ENCODE peak calls at places on chromosomes 11 and 22, in eight cellular contexts. G is stimulated activated CD4-positive, alpha-beta T cell treated with anti-CD3 and anti-CD28 coated beads, Interleukin-15, amount 100 ng/mL, for 1 hour; A is aorta; V is hippocampal formation; C is endothelial cell; T is epithelial cell of proximal tubule; H is activated T-helper 9 cell treated with anti-CD3 and anti-CD28 coated beads, Interleukin-2, amount 50 U/mL, for 16 hours; O is NCI-H2171. S is an unnamed sample.

GRCh38 chr11:2745511-2745910 is 45.7 kb upstream of the KCNQ1OT1 start:
- DNase-seq in O (no peak), A (peak; percentile 23), T (no peak), H (no peak), G (no peak), C (no peak), V (no peak), S (no peak)

GRCh38 chr22:46803031-46803880 is 40.8 kb downstream of the TBC1D22A start:
- DNase-seq in H (peak; percentile 57), A (no peak), C (peak; percentile 63), G (peak; percentile 53), V (no peak), T (no peak), O (peak; percentile 4), S (peak; percentile 73)

GRCh38 chr11:83544871-83545270 is 258.7 kb upstream of the CCDC90B start:
- DNase-seq in V (no peak), A (no peak), H (no peak), C (no peak), G (no peak), O (no peak), T (no peak), S (no peak)

GRCh38 chr11:97259884-97260283 is 870.1 kb downstream of the JRKL start:
- DNase-seq in A (no peak), T (no peak), V (no peak), O (no peak), C (no peak), H (no peak), G (no peak), S (no peak)

GRCh38 chr11:129280027-129280811 is 88.1 kb upstream of the ARHGAP32 start:
- DNase-seq in C (no peak), G (peak; percentile 10), O (no peak), A (no peak), V (no peak), T (no peak), H (peak; percentile 2), S (peak; percentile 28)

GRCh38 chr22:35918466-35918865 is 110.2 kb downstream of the RBFOX2 start:
- DNase-seq in H (no peak), G (no peak), O (no peak), A (no peak), C (no peak), T (no peak), V (no peak), S (no peak)

GRCh38 chr11:22875869-22876473 is 15.7 kb upstream of the CCDC179 start:
- DNase-seq in T (peak; percentile 38), A (no peak), O (peak; percentile 94), G (peak; percentile 10), V (peak; percentile 75), H (peak; percentile 13), C (peak; percentile 71), S (peak; percentile 34)

GRCh38 chr22:17120711-17121234 is 387 bp downstream of the TMEM121B start:
- DNase-seq in T (no peak), A (no peak), G (peak; percentile 15), C (peak; percentile 28), O (no peak), V (no peak), H (no peak), S (no peak)

GRCh38 chr11:101860694-101861371 is 54.0 kb upstream of the CEP126 start:
- DNase-seq in C (peak; percentile 20), H (no peak), G (no peak), T (no peak), A (no peak), O (peak; percentile 20), V (peak; percentile 63), S (no peak)

GRCh38 chr22:28268845-28269244 is 349.8 kb upstream of the PITPNB start:
- DNase-seq in G (no peak), H (no peak), V (no peak), T (no peak), O (no peak), C (no peak), A (no peak), S (no peak)

GRCh38 chr22:44383652-44384562 is 71.2 kb upstream of the SHISAL1 start:
- DNase-seq in G (no peak), C (no peak), O (no peak), T (no peak), H (no peak), V (no peak), A (peak; percentile 31), S (no peak)

GRCh38 chr22:17846326-17846992 is 72.2 kb upstream of the BID start:
- DNase-seq in H (no peak), O (no peak), A (peak; percentile 65), G (no peak), C (no peak), T (no peak), V (no peak), S (no peak)

GRCh38 chr22:38461057-38461413 is 6.0 kb upstream of the KCNJ4 start:
- DNase-seq in O (peak; percentile 35), A (no peak), T (no peak), H (no peak), C (no peak), V (no peak), G (no peak), S (no peak)

GRCh38 chr11:46900091-46900746 is 18.1 kb downstream of the LRP4 start:
- DNase-seq in C (no peak), V (no peak), O (no peak), H (no peak), T (no peak), G (no peak), A (peak; percentile 4), S (no peak)

GRCh38 chr11:20443596-20443995 is 56.1 kb downstream of the PRMT3 start:
- DNase-seq in H (no peak), G (no peak), O (no peak), T (no peak), V (peak; percentile 37), A (no peak), C (no peak), S (no peak)

GRCh38 chr11:35766651-35767050 is 104.1 kb downstream of the TRIM44 start:
- DNase-seq in C (no peak), H (no peak), A (no peak), G (no peak), T (no peak), O (no peak), V (no peak), S (no peak)

GRCh38 chr11:25758145-25758661 is 573.7 kb upstream of the ANO3 start:
- DNase-seq in H (no peak), O (no peak), V (no peak), C (no peak), T (peak; percentile 25), A (no peak), G (no peak), S (no peak)

GRCh38 chr22:36384766-36385400 is 2.9 kb downstream of the MYH9 start:
- DNase-seq in T (no peak), V (peak; percentile 41), A (no peak), C (peak; percentile 46), O (no peak), G (peak; percentile 31), H (no peak), S (peak; percentile 86)

GRCh38 chr11:36333897-36334296 is 37.8 kb downstream of the PRR5L start:
- DNase-seq in V (no peak), G (no peak), T (no peak), H (no peak), A (no peak), C (no peak), O (peak; percentile 72), S (no peak)

GRCh38 chr11:75786101-75786736 is 17.6 kb downstream of the DGAT2 start:
- DNase-seq in C (no peak), G (no peak), H (no peak), O (no peak), A (no peak), T (no peak), V (no peak), S (no peak)

GRCh38 chr11:119599864-119600593 is 129.0 kb downstream of the NECTIN1 start:
- DNase-seq in G (no peak), C (no peak), O (no peak), T (no peak), H (no peak), A (no peak), V (no peak), S (no peak)

GRCh38 chr22:50620861-50621490 is 7.0 kb downstream of the ARSA start:
- DNase-seq in A (no peak), C (no peak), V (no peak), H (peak; percentile 28), T (no peak), O (no peak), G (no peak), S (peak; percentile 94)

GRCh38 chr11:61782841-61783240 is 9.6 kb downstream of the TMEM258 start:
- DNase-seq in T (no peak), A (no peak), V (no peak), C (no peak), G (no peak), O (no peak), H (no peak), S (no peak)

GRCh38 chr11:29826878-29827277 is 190.0 kb downstream of the KCNA4 start:
- DNase-seq in A (no peak), G (no peak), V (no peak), H (no peak), C (no peak), T (no peak), O (no peak), S (no peak)

GRCh38 chr11:102469196-102469821 is 16.7 kb upstream of the TMEM123 start:
- DNase-seq in H (no peak), T (no peak), V (no peak), C (no peak), O (no peak), A (no peak), G (no peak), S (no peak)

GRCh38 chr11:17313349-17314231 is 37.1 kb downstream of the NUCB2 start:
- DNase-seq in A (no peak), T (no peak), H (no peak), G (no peak), O (no peak), V (no peak), C (no peak), S (no peak)

GRCh38 chr22:39530692-39531331 is 1.7 kb downstream of the RPS19BP1 start:
- DNase-seq in T (no peak), G (no peak), O (no peak), V (no peak), A (no peak), C (no peak), H (no peak), S (no peak)

GRCh38 chr11:11843233-11843632 is 1.5 kb downstream of the USP47 start:
- DNase-seq in T (peak; percentile 85), H (no peak), A (no peak), V (no peak), G (no peak), O (no peak), C (no peak), S (peak; percentile 65)

GRCh38 chr22:42673898-42674390 is 24.8 kb upstream of the CYB5R3 start:
- DNase-seq in H (no peak), O (no peak), T (peak; percentile 53), A (no peak), G (no peak), V (no peak), C (no peak), S (no peak)

GRCh38 chr22:25903294-25903693 is 161.3 kb downstream of the MYO18B start:
- DNase-seq in T (no peak), V (no peak), C (peak; percentile 48), O (no peak), G (no peak), A (no peak), H (no peak), S (no peak)

GRCh38 chr11:59426361-59427067 is at the start of gene OR5A2:
- DNase-seq in T (no peak), G (no peak), C (no peak), H (no peak), O (no peak), A (no peak), V (no peak), S (no peak)

GRCh38 chr11:67633758-67634365 is 4.1 kb upstream of the NUDT8 start:
- DNase-seq in C (no peak), A (peak; percentile 54), V (no peak), T (no peak), G (no peak), O (no peak), H (no peak), S (no peak)

GRCh38 chr11:117189941-117190544 is 9.1 kb upstream of the TAGLN start:
- DNase-seq in O (no peak), C (no peak), G (no peak), H (no peak), T (no peak), V (no peak), A (peak; percentile 43), S (no peak)

GRCh38 chr22:35337932-35338331 is 38.2 kb downstream of the TOM1 start:
- DNase-seq in A (no peak), C (no peak), T (no peak), H (no peak), V (no peak), G (no peak), O (no peak), S (no peak)